ENCODE peak calls at places on chromosomes 5 and 9, in six cellular contexts. D, G, K, O, R and C are unnamed samples.

GRCh38 chr9:127905788-127906191 is 6.4 kb upstream of the ST6GALNAC6 start:
- DNase-seq in D (no peak), G (no peak), K (no peak), O (no peak), R (no peak), C (no peak)

GRCh38 chr5:36691993-36692392 is 85.6 kb downstream of the SLC1A3 start:
- DNase-seq in D (no peak), G (no peak), K (no peak), O (peak), R (no peak), C (no peak)

GRCh38 chr9:72809586-72809985 is 143.3 kb downstream of the ALDH1A1 start:
- DNase-seq in D (no peak), G (no peak), K (no peak), O (no peak), R (no peak), C (no peak)

GRCh38 chr5:92889140-92889539 is 691.9 kb downstream of the NR2F1-AS1 start:
- DNase-seq in D (no peak), G (no peak), K (no peak), O (no peak), R (no peak), C (no peak)

GRCh38 chr5:2680979-2681378 is 70.5 kb downstream of the IRX2 start:
- DNase-seq in D (no peak), G (peak), K (no peak), O (peak), R (no peak), C (no peak)

GRCh38 chr9:21334603-21334968 is 618 bp downstream of the KLHL9 start:
- DNase-seq in D (no peak), G (no peak), K (no peak), O (peak), R (no peak), C (no peak)

GRCh38 chr5:102625940-102626339 is 127.1 kb upstream of the SLCO6A1 start:
- DNase-seq in D (no peak), G (peak), K (no peak), O (no peak), R (no peak), C (no peak)

GRCh38 chr5:131394128-131394527 is 130.3 kb downstream of the CDC42SE2 start:
- DNase-seq in D (no peak), G (no peak), K (peak), O (peak), R (no peak), C (no peak)

GRCh38 chr5:107431998-107432397 is 238.7 kb downstream of the EFNA5 start:
- DNase-seq in D (no peak), G (peak), K (no peak), O (peak), R (no peak), C (no peak)

GRCh38 chr9:97703437-97704326 is 6.5 kb upstream of the XPA start:
- DNase-seq in D (peak), G (peak), K (no peak), O (peak), R (no peak), C (no peak)

GRCh38 chr5:146510528-146510927 is 5.5 kb downstream of the GPR151 start:
- DNase-seq in D (no peak), G (peak), K (no peak), O (peak), R (no peak), C (no peak)

GRCh38 chr5:116788851-116789403 is 214.3 kb upstream of the SEMA6A start:
- DNase-seq in D (no peak), G (no peak), K (no peak), O (no peak), R (no peak), C (no peak)

GRCh38 chr9:20478780-20479179 is 143.5 kb downstream of the MLLT3 start:
- DNase-seq in D (no peak), G (no peak), K (no peak), O (no peak), R (no peak), C (no peak)

GRCh38 chr9:110828148-110828730 is 159.6 kb downstream of the MUSK start:
- DNase-seq in D (no peak), G (no peak), K (no peak), O (peak), R (no peak), C (no peak)

GRCh38 chr5:43298459-43298858 is 14.8 kb downstream of the HMGCS1 start:
- DNase-seq in D (no peak), G (no peak), K (no peak), O (no peak), R (no peak), C (no peak)

GRCh38 chr5:72829707-72830106 is 13.2 kb downstream of the TNPO1 start:
- DNase-seq in D (no peak), G (no peak), K (no peak), O (no peak), R (no peak), C (no peak)

GRCh38 chr5:161546463-161547301 is at the start of gene GABRB2:
- DNase-seq in D (no peak), G (no peak), K (peak), O (peak), R (peak), C (peak)

GRCh38 chr5:115151208-115151805 is 18.4 kb downstream of the TRIM36 start:
- DNase-seq in D (no peak), G (no peak), K (no peak), O (no peak), R (peak), C (no peak)

GRCh38 chr5:134046330-134046729 is 41.6 kb upstream of the VDAC1 start:
- DNase-seq in D (no peak), G (no peak), K (no peak), O (no peak), R (no peak), C (no peak)

GRCh38 chr5:180631549-180632392 is 17.6 kb downstream of the FLT4 start:
- DNase-seq in D (no peak), G (no peak), K (no peak), O (no peak), R (peak), C (no peak)

GRCh38 chr9:124124729-124125589 is 113.4 kb downstream of the LHX2 start:
- DNase-seq in D (no peak), G (no peak), K (no peak), O (no peak), R (no peak), C (no peak)

GRCh38 chr9:124290053-124290581 is 32.4 kb downstream of the NEK6 start:
- DNase-seq in D (no peak), G (no peak), K (no peak), O (no peak), R (no peak), C (no peak)

GRCh38 chr5:172441262-172441751 is 13.0 kb downstream of the SH3PXD2B start:
- DNase-seq in D (no peak), G (no peak), K (no peak), O (no peak), R (peak), C (no peak)

GRCh38 chr5:171432581-171433351 is 13.3 kb downstream of the FGF18 start:
- DNase-seq in D (no peak), G (no peak), K (no peak), O (no peak), R (no peak), C (no peak)

GRCh38 chr9:134138292-134138691 is 2.4 kb downstream of the WDR5 start:
- DNase-seq in D (no peak), G (no peak), K (no peak), O (no peak), R (no peak), C (no peak)

GRCh38 chr9:134136117-134136996 is 475 bp downstream of the WDR5 start:
- DNase-seq in D (no peak), G (no peak), K (peak), O (peak), R (no peak), C (no peak)

GRCh38 chr9:134136997-134137302 is 1.1 kb downstream of the WDR5 start:
- DNase-seq in D (no peak), G (peak), K (no peak), O (no peak), R (no peak), C (no peak)

GRCh38 chr9:134134949-134135342 is 936 bp upstream of the WDR5 start:
- DNase-seq in D (no peak), G (peak), K (no peak), O (no peak), R (no peak), C (no peak)

GRCh38 chr9:134135343-134136116 is at the start of gene WDR5:
- DNase-seq in D (no peak), G (peak), K (peak), O (peak), R (peak), C (peak)
- TF ChIP-seq CTCF in D (peak), G (peak), K (peak), O (no peak), R (no peak), C (no peak)

GRCh38 chr5:98927988-98928801 is 612 bp downstream of the CHD1 start:
- DNase-seq in D (no peak), G (peak), K (peak), O (peak), R (peak), C (peak)
- TF ChIP-seq CTCF in D (no peak), G (no peak), K (no peak), O (no peak), R (no peak), C (no peak)

GRCh38 chr9:133456409-133456808 is 3.4 kb upstream of the CACFD1 start:
- DNase-seq in D (no peak), G (no peak), K (no peak), O (no peak), R (peak), C (no peak)
- TF ChIP-seq CTCF in D (no peak), G (peak), K (no peak), O (no peak), R (no peak), C (no peak)

GRCh38 chr5:127228540-127229184 is 61.9 kb upstream of the MEGF10 start:
- DNase-seq in D (no peak), G (no peak), K (no peak), O (peak), R (peak), C (no peak)

GRCh38 chr5:127231118-127231517 is 59.5 kb upstream of the MEGF10 start:
- DNase-seq in D (no peak), G (no peak), K (no peak), O (no peak), R (no peak), C (no peak)

GRCh38 chr5:127233590-127233989 is 57.0 kb upstream of the MEGF10 start:
- DNase-seq in D (no peak), G (no peak), K (no peak), O (no peak), R (no peak), C (no peak)

GRCh38 chr5:127227881-127228280 is 62.7 kb upstream of the MEGF10 start:
- DNase-seq in D (no peak), G (peak), K (no peak), O (peak), R (no peak), C (no peak)

DNA sequence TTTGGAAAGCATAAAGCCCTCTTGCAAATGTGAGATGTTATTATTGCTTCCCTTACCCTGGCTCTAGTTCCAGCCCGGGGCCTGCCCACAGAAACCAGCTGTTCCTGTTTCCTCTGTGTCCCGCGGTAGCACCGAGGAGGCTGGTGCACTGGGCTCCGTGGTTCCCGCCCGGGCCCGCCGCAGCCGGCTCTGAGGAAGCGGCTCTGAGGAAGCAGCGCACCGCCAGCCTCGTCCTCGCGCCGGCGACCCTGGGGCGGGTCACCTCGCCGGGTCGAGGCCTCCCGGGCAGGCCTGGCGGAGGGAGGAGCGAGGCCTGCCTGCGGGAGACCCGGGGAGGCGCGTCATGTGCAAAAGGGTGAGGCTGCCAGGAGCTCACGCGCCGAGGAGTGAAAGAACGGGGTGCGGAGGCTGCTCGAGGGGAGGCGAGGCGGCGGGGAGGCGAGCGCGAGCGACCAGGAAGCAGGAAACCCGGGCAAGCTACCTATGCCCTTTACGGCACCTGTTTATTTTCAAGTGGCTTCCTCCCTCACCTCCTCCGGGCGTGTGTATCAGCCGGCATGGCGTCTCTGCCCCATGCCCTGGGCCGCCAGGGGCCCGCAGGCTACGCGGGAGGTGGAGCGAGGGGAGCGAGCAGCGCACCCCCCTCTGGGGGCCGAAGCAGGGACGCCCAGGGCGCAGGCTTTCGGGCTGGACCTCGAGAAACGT is 61.3 kb upstream of the MEGF10 start:
- DNase-seq in D (no peak), G (peak), K (peak), O (peak), R (peak), C (peak)
- TF ChIP-seq CTCF in D (no peak), G (no peak), K (no peak), O (peak), R (peak), C (no peak)

DNA sequence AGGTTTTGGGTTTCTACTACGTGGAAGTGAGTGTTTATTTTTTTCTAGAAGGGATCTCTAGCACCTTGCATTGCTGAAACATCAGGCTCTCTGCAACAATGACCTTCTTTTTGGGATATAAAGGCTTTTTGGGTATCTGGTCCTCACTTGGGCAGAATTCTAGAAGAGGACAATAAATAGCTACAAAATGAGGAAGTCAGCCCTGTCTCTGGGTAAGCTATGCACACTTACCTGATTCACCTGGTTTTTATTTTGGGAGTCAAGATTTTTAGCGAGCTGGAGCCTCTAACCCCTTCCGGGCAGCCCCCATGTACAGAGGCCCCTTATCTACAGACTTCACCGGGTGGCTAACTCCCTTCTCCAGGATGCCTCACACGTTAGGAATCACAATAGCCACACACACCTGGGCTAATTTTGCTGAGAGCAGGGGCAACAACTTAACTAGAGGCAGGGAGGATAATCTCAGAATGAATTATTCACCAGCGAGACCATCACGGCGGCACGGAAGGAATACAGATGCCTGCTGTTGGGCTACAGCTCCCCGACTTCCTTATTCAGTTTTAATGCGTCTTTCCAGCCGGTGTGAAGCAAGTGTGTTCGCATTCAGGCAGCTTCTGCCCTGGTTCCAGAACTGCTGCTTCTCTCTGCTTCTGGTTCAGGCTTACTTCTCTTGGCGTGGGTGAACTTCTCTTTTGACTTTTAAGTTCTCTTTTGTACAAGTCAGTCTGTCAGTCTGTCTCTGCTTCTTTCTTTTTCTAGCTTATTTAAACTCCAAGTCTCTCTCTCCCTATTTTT is 341.0 kb upstream of the PANK3 start:
- DNase-seq in D (no peak), G (no peak), K (no peak), O (no peak), R (no peak), C (no peak)
- TF ChIP-seq CTCF in D (no peak), G (no peak), K (no peak), O (no peak), R (no peak), C (no peak)